ENCODE peak calls at places on chromosomes 16 and 17, in seven cellular contexts. One of them, this sample, is unnamed.
A peak's percentile ranks its signal among the peaks of the same experiment; 100 is the strongest.

GRCh38 chr16:2753523-2754020 is 1.1 kb downstream of the SRRM2 start:
- DNase-seq in uterus: no peak
- DNase-seq in thoracic aorta: no peak
- DNase-seq in cardiac fibroblast: peak; percentile 19
- DNase-seq in AG10803: no peak
- DNase-seq in WERI-Rb-1: no peak
- DNase-seq in heart left ventricle: no peak
- DNase-seq in this sample: no peak

GRCh38 chr16:17469011-17469741 is 1.6 kb downstream of the XYLT1 start:
- DNase-seq in thoracic aorta: no peak
- DNase-seq in cardiac fibroblast: peak; percentile 29
- DNase-seq in uterus: no peak
- DNase-seq in AG10803: peak; percentile 80
- DNase-seq in WERI-Rb-1: no peak
- DNase-seq in heart left ventricle: no peak
- DNase-seq in this sample: no peak

GRCh38 chr17:61330174-61331150 is 69.2 kb upstream of the TBX2 start:
- DNase-seq in WERI-Rb-1: no peak
- DNase-seq in thoracic aorta: no peak
- DNase-seq in uterus: no peak
- DNase-seq in cardiac fibroblast: no peak
- DNase-seq in heart left ventricle: no peak
- DNase-seq in AG10803: no peak
- DNase-seq in this sample: no peak

GRCh38 chr17:32881054-32881453 is 4.1 kb upstream of the MYO1D start:
- DNase-seq in AG10803: no peak
- DNase-seq in WERI-Rb-1: no peak
- DNase-seq in heart left ventricle: no peak
- DNase-seq in uterus: no peak
- DNase-seq in cardiac fibroblast: no peak
- DNase-seq in thoracic aorta: no peak
- DNase-seq in this sample: no peak

GRCh38 chr17:34356194-34356593 is at the start of gene CCL13:
- DNase-seq in thoracic aorta: no peak
- DNase-seq in uterus: no peak
- DNase-seq in AG10803: no peak
- DNase-seq in WERI-Rb-1: no peak
- DNase-seq in heart left ventricle: peak; percentile 36
- DNase-seq in cardiac fibroblast: no peak
- DNase-seq in this sample: no peak

GRCh38 chr17:12877953-12878669 is 88.8 kb downstream of the ARHGAP44 start:
- DNase-seq in uterus: no peak
- DNase-seq in thoracic aorta: no peak
- DNase-seq in WERI-Rb-1: no peak
- DNase-seq in AG10803: no peak
- DNase-seq in cardiac fibroblast: no peak
- DNase-seq in heart left ventricle: no peak
- DNase-seq in this sample: no peak

GRCh38 chr17:17492085-17492484 is 4.1 kb downstream of the RASD1 start:
- DNase-seq in heart left ventricle: no peak
- DNase-seq in uterus: no peak
- DNase-seq in AG10803: no peak
- DNase-seq in thoracic aorta: no peak
- DNase-seq in WERI-Rb-1: no peak
- DNase-seq in cardiac fibroblast: no peak
- DNase-seq in this sample: no peak

GRCh38 chr16:28977703-28978641 is 3.4 kb downstream of the SPNS1 start:
- DNase-seq in AG10803: no peak
- DNase-seq in WERI-Rb-1: peak; percentile 44
- DNase-seq in thoracic aorta: no peak
- DNase-seq in heart left ventricle: no peak
- DNase-seq in uterus: no peak
- DNase-seq in cardiac fibroblast: no peak
- DNase-seq in this sample: peak; percentile 32

DNA sequence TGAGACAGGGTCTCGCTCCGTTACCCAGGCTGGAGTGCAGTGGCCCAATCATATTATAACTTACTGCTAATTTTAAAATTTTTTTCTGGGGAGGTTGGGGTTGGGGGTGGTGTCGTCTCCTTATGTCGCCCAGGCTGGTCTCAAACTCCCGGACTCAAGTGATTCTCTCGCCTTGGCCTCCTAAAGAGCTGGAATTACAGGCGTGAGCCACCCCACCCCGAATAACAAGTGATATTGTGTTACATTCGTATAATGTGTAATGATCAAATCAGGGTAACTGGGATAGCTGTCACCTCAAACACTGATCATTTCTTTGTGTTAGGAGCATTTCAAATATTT is 16.2 kb upstream of the KPNA2 start:
- DNase-seq in WERI-Rb-1: no peak
- DNase-seq in uterus: no peak
- DNase-seq in AG10803: no peak
- DNase-seq in cardiac fibroblast: no peak
- DNase-seq in heart left ventricle: no peak
- DNase-seq in thoracic aorta: no peak
- DNase-seq in this sample: no peak
- H3K4me3 ChIP-seq in WERI-Rb-1: peak overlapping the region; percentile 16
- H3K4me3 ChIP-seq in uterus: no peak overlapping the region
- H3K4me3 ChIP-seq in AG10803: no peak overlapping the region
- H3K4me3 ChIP-seq in cardiac fibroblast: no peak overlapping the region
- H3K4me3 ChIP-seq in heart left ventricle: peak overlapping the region; percentile 65
- H3K4me3 ChIP-seq in thoracic aorta: peak overlapping the region; percentile 90
- H3K4me3 ChIP-seq in this sample: no peak overlapping the region

GRCh38 chr16:14562691-14563491 is 67.2 kb downstream of the PARN start:
- DNase-seq in heart left ventricle: peak; percentile 54
- DNase-seq in cardiac fibroblast: peak; percentile 56
- DNase-seq in WERI-Rb-1: peak; percentile 20
- DNase-seq in uterus: no peak
- DNase-seq in thoracic aorta: no peak
- DNase-seq in AG10803: peak; percentile 57
- DNase-seq in this sample: peak; percentile 98
- TF ChIP-seq CTCF in heart left ventricle: peak; percentile 24
- TF ChIP-seq CTCF in cardiac fibroblast: peak; percentile 9
- TF ChIP-seq CTCF in WERI-Rb-1: no peak
- TF ChIP-seq CTCF in uterus: no peak
- TF ChIP-seq CTCF in thoracic aorta: peak; percentile 22
- TF ChIP-seq CTCF in AG10803: peak; percentile 41
- TF ChIP-seq CTCF in this sample: peak; percentile 58

GRCh38 chr17:3804503-3804931 is 3.5 kb upstream of the ITGAE start:
- DNase-seq in heart left ventricle: no peak
- DNase-seq in uterus: no peak
- DNase-seq in WERI-Rb-1: no peak
- DNase-seq in cardiac fibroblast: peak; percentile 44
- DNase-seq in AG10803: no peak
- DNase-seq in thoracic aorta: no peak
- DNase-seq in this sample: no peak
- H3K4me3 ChIP-seq in heart left ventricle: no peak overlapping the region
- H3K4me3 ChIP-seq in uterus: no peak overlapping the region
- H3K4me3 ChIP-seq in WERI-Rb-1: no peak overlapping the region
- H3K4me3 ChIP-seq in cardiac fibroblast: no peak overlapping the region
- H3K4me3 ChIP-seq in AG10803: no peak overlapping the region
- H3K4me3 ChIP-seq in thoracic aorta: no peak overlapping the region
- H3K4me3 ChIP-seq in this sample: no peak overlapping the region

DNA sequence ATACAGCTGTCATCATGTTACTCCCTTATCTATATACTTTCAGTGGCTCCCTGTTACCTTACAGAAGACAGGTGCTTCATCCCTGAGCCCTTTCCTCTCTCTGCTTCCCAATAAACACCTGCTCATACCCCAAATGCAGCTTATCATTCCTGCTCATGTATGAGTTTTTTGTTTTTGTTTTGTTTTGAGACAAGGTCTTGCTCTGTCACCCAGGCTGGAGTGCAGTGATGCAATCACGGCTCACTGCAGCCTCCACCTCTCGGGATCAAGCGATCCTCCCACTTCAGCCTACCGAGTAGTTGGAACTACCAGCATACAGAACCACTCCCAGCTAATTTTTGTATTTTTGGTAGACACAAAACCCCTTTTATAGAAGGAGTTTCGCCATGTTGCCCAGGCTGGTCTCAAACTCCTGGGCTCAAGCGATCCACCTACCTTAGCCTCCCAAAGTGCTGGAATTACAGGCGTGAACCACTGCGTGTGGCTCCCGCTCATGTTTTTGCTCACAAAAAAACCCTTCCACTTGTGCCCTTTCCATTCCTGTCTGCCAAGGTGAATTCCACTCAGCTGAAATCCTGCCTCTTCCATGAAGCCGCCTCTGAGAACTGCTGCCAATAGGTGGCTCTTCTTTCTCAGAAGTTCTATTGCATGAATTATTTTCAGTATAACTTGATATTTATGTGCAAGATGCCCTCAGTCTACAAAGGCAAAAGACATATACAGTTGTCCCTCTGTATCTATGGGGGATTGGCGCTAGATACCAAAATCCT is 7.9 kb upstream of the RNF157 start:
- DNase-seq in heart left ventricle: no peak
- DNase-seq in WERI-Rb-1: no peak
- DNase-seq in cardiac fibroblast: no peak
- DNase-seq in thoracic aorta: no peak
- DNase-seq in AG10803: no peak
- DNase-seq in uterus: no peak
- DNase-seq in this sample: peak; percentile 50
- TF ChIP-seq CTCF in heart left ventricle: peak; percentile 3
- TF ChIP-seq CTCF in WERI-Rb-1: peak; percentile 3
- TF ChIP-seq CTCF in cardiac fibroblast: peak; percentile 24
- TF ChIP-seq CTCF in thoracic aorta: no peak
- TF ChIP-seq CTCF in AG10803: no peak
- TF ChIP-seq CTCF in uterus: no peak
- TF ChIP-seq CTCF in this sample: peak; percentile 46

DNA sequence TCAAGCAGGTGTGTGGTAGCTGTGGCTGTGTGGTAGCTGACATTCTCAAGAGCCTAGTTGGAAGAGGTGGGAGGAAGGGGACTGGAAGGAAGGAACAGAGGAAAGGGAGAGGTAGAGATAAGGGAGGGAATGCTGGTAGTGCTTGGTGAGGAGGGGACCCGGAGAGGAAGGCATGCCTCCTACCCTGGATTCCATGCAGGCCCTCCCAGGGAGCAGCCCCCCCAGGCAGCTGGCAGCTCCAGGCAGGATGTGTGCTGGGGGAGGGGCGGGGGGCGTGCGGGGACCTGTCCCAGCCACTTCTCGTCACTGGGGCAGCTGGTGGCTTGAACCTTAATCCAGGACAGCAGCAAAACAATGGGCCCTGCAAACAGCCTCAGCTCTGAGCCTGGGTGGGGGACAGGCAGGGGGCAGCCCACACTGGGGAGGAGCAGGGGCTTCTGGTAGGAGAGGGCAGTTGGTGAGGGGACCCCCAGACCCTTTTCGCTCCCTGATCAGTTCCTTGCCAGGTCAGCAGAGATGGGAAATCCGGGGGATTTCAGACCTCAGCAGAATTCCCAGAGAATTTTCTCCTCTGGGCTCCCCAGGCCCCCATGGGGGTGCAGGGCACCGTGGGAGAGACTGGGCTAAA is 27.1 kb downstream of the ARHGAP23 start:
- DNase-seq in WERI-Rb-1: peak; percentile 93
- DNase-seq in cardiac fibroblast: peak; percentile 43
- DNase-seq in thoracic aorta: no peak
- DNase-seq in AG10803: no peak
- DNase-seq in uterus: no peak
- DNase-seq in heart left ventricle: no peak
- DNase-seq in this sample: no peak
- H3K4me3 ChIP-seq in WERI-Rb-1: peak overlapping the region; percentile 14
- H3K4me3 ChIP-seq in cardiac fibroblast: peak overlapping the region; percentile 63
- H3K4me3 ChIP-seq in thoracic aorta: peak overlapping the region; percentile 72
- H3K4me3 ChIP-seq in AG10803: peak overlapping the region; percentile 83
- H3K4me3 ChIP-seq in uterus: no peak overlapping the region
- H3K4me3 ChIP-seq in heart left ventricle: peak overlapping the region; percentile 60
- H3K4me3 ChIP-seq in this sample: peak overlapping the region; percentile 64

GRCh38 chr17:6426356-6427101 is 8.4 kb downstream of the AIPL1 start:
- DNase-seq in WERI-Rb-1: no peak
- DNase-seq in heart left ventricle: no peak
- DNase-seq in cardiac fibroblast: no peak
- DNase-seq in AG10803: no peak
- DNase-seq in thoracic aorta: no peak
- DNase-seq in uterus: no peak
- DNase-seq in this sample: no peak

GRCh38 chr17:6428207-6428965 is 6.5 kb downstream of the AIPL1 start:
- DNase-seq in WERI-Rb-1: no peak
- DNase-seq in AG10803: no peak
- DNase-seq in cardiac fibroblast: no peak
- DNase-seq in uterus: no peak
- DNase-seq in heart left ventricle: no peak
- DNase-seq in thoracic aorta: no peak
- DNase-seq in this sample: no peak

GRCh38 chr17:6427284-6427781 is 7.6 kb downstream of the AIPL1 start:
- DNase-seq in heart left ventricle: no peak
- DNase-seq in thoracic aorta: no peak
- DNase-seq in cardiac fibroblast: peak; percentile 22
- DNase-seq in WERI-Rb-1: no peak
- DNase-seq in uterus: no peak
- DNase-seq in AG10803: peak; percentile 42
- DNase-seq in this sample: no peak

GRCh38 chr17:6429266-6429665 is 5.7 kb downstream of the AIPL1 start:
- DNase-seq in cardiac fibroblast: no peak
- DNase-seq in thoracic aorta: no peak
- DNase-seq in WERI-Rb-1: peak; percentile 97
- DNase-seq in uterus: no peak
- DNase-seq in AG10803: no peak
- DNase-seq in heart left ventricle: no peak
- DNase-seq in this sample: no peak

GRCh38 chr17:6430769-6431168 is 4.2 kb downstream of the AIPL1 start:
- DNase-seq in cardiac fibroblast: no peak
- DNase-seq in AG10803: no peak
- DNase-seq in uterus: no peak
- DNase-seq in heart left ventricle: no peak
- DNase-seq in WERI-Rb-1: peak; percentile 51
- DNase-seq in thoracic aorta: no peak
- DNase-seq in this sample: no peak
- TF ChIP-seq CTCF in cardiac fibroblast: peak; percentile 49
- TF ChIP-seq CTCF in AG10803: peak; percentile 31
- TF ChIP-seq CTCF in uterus: no peak
- TF ChIP-seq CTCF in heart left ventricle: no peak
- TF ChIP-seq CTCF in WERI-Rb-1: peak; percentile 76
- TF ChIP-seq CTCF in thoracic aorta: no peak
- TF ChIP-seq CTCF in this sample: peak; percentile 32

DNA sequence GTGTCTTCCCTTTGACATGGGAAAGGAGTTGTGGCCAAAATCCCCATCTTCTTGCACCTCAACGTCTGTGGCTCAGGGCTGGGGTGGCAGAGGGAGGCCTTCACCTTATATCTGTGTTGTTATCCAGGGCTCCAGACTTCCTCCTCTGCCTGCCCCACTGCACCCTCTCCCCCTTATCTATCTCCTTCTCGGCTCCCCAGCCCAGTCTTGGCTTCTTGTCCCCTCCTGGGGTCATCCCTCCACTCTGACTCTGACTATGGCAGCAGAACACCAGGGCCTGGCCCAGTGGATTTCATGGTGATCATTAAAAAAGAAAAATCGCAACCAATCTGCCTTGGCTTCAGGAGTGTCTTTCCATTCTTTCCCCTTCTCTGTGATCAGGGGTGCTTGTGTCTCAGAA is 906 bp upstream of the MRM1 start:
- DNase-seq in uterus: peak; percentile 8
- DNase-seq in heart left ventricle: no peak
- DNase-seq in WERI-Rb-1: no peak
- DNase-seq in AG10803: no peak
- DNase-seq in thoracic aorta: no peak
- DNase-seq in cardiac fibroblast: no peak
- DNase-seq in this sample: no peak
- H3K4me3 ChIP-seq in uterus: no peak overlapping the region
- H3K4me3 ChIP-seq in heart left ventricle: no peak overlapping the region
- H3K4me3 ChIP-seq in WERI-Rb-1: peak overlapping the region; percentile 78
- H3K4me3 ChIP-seq in AG10803: peak overlapping the region; percentile 95
- H3K4me3 ChIP-seq in thoracic aorta: peak overlapping the region; percentile 79
- H3K4me3 ChIP-seq in cardiac fibroblast: no peak overlapping the region
- H3K4me3 ChIP-seq in this sample: peak overlapping the region; percentile 80

This sample was measured in epithelial cell of esophagus.